ENCODE peak calls at places on chromosomes 2 and 18, in five cellular contexts. X is GM12865, T is Peyer's patch, Y is GM12864, K is fibroblast of the aortic adventitia. R is an unnamed sample.

GRCh38 chr2:45653125-45653524 is 1.6 kb downstream of the PRKCE start:
- DNase-seq in X (no peak), T (no peak), K (no peak), Y (no peak), R (no peak)

GRCh38 chr2:159804941-159805340 is 6.9 kb upstream of the CD302 start:
- DNase-seq in T (no peak), X (no peak), K (no peak), Y (no peak), R (no peak)

GRCh38 chr18:10892801-10893595 is 256.4 kb downstream of the PIEZO2 start:
- DNase-seq in T (no peak), K (peak; percentile 39), Y (no peak), X (no peak), R (no peak)

GRCh38 chr18:21686282-21687105 is 18.1 kb downstream of the ABHD3 start:
- DNase-seq in K (peak; percentile 37), Y (no peak), X (peak; percentile 48), T (peak; percentile 66), R (no peak)

GRCh38 chr2:201116959-201117734 is 1.2 kb downstream of the CFLAR start:
- DNase-seq in X (peak; percentile 94), K (peak; percentile 92), Y (no peak), T (peak; percentile 83), R (no peak)

GRCh38 chr2:231807020-231807419 is 20.8 kb downstream of the COPS7B start:
- DNase-seq in K (no peak), Y (no peak), X (no peak), T (no peak), R (no peak)

GRCh38 chr2:169590804-169591203 is 6.7 kb downstream of the PPIG start:
- DNase-seq in T (no peak), X (no peak), K (no peak), Y (no peak), R (no peak)

GRCh38 chr2:62055724-62056336 is 140.1 kb upstream of the B3GNT2 start:
- DNase-seq in K (no peak), X (no peak), T (no peak), Y (no peak), R (no peak)

GRCh38 chr18:2935438-2936192 is 77.3 kb downstream of the LPIN2 start:
- DNase-seq in K (peak; percentile 77), Y (no peak), T (no peak), X (no peak), R (no peak)

GRCh38 chr2:182740681-182741080 is 24.6 kb downstream of the DNAJC10 start:
- DNase-seq in Y (no peak), T (no peak), X (peak; percentile 8), K (no peak), R (no peak)

GRCh38 chr2:57711991-57712390 is 334.6 kb upstream of the VRK2 start:
- DNase-seq in Y (no peak), T (no peak), X (no peak), K (no peak), R (no peak)

GRCh38 chr2:232325324-232326273 is 53.0 kb upstream of the ALPP start:
- DNase-seq in T (peak; percentile 71), Y (no peak), X (peak; percentile 37), K (peak; percentile 19), R (peak; percentile 47)

GRCh38 chr2:34646901-34647300 is 1047.8 kb upstream of the FAM98A start:
- DNase-seq in Y (no peak), K (no peak), T (no peak), X (no peak), R (no peak)

GRCh38 chr2:200408428-200409311 is 101.2 kb downstream of the KCTD18 start:
- DNase-seq in Y (no peak), X (no peak), T (peak; percentile 66), K (peak; percentile 64), R (no peak)

GRCh38 chr2:28430377-28430765 is 37.7 kb downstream of the FOSL2 start:
- DNase-seq in Y (no peak), K (no peak), X (no peak), T (no peak), R (no peak)

GRCh38 chr18:63378919-63379638 is 12.1 kb upstream of the KDSR start:
- DNase-seq in K (no peak), X (peak; percentile 24), Y (no peak), T (no peak), R (no peak)

GRCh38 chr2:12304494-12305228 is 412.1 kb upstream of the TRIB2 start:
- DNase-seq in T (no peak), K (peak; percentile 71), X (no peak), Y (no peak), R (no peak)

GRCh38 chr2:230627806-230628724 is 84.6 kb upstream of the CAB39 start:
- DNase-seq in X (no peak), Y (no peak), K (peak; percentile 63), T (no peak), R (no peak)

GRCh38 chr2:188306271-188306670 is 14.6 kb downstream of the GULP1 start:
- DNase-seq in Y (no peak), X (no peak), T (no peak), K (no peak), R (no peak)

GRCh38 chr2:201441409-201441808 is 9.8 kb downstream of the TRAK2 start:
- DNase-seq in K (no peak), Y (no peak), X (peak; percentile 21), T (no peak), R (no peak)

GRCh38 chr2:30683240-30683956 is 123.8 kb downstream of the CAPN13 start:
- DNase-seq in X (peak; percentile 15), K (no peak), T (no peak), Y (no peak), R (no peak)

GRCh38 chr2:234733093-234733489 is 218.7 kb upstream of the SH3BP4 start:
- DNase-seq in Y (no peak), X (no peak), K (no peak), T (no peak), R (no peak)

GRCh38 chr2:164808776-164809175 is 32.8 kb downstream of the COBLL1 start:
- DNase-seq in X (no peak), T (no peak), K (peak; percentile 77), Y (no peak), R (no peak)

GRCh38 chr2:41579811-41580210 is 468.0 kb upstream of the PKDCC start:
- DNase-seq in X (no peak), K (no peak), Y (no peak), T (no peak), R (no peak)

DNA sequence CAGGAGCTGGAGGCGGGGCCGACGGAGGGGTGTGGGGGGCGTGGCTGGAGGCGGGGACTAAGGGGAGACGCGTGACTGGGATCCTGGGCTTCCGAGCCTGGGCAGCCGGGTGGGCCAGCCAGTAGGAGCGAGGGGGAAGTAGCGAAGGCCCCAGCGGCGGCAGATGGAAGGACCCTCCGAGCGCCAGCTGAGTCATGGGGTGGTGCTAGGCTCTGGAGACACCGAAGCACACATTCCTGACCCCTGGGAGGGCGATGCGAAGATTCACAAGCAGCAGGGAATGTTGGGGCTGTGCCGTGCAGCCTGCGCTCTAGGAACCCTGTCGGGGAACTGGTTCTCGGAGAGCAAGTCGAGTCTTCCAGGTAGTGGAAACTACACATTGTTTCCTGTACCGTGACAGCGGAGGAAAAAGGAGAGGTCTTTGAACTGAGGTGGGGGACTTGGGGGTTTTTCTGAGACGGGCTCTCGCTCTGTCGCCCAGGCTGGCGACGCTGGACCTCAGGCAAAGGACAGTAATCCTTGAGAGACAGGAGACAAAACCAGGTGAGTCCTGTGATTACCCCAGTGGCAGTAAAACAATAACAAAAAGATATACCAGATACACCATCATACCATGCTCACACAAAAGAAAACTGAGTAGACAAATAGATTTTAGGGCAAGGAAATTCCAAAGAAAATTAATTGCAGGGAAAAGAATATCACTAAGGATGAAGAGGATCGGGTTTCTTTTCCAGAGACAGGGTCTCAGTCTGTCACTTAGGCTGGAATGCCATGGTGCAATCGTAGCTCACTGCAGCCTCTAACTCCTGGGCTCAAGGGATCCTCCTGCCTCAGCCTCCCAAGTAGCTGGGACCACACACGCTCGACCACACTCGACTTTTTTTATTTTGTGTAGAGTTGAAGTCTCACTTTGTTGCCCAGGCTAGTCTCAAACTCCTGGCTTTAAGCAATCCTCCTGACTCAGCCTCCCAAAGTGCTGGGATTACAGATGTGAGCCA is 828 bp upstream of the AFG3L2 start:
- DNase-seq in X (no peak), K (no peak), T (peak; percentile 42), Y (no peak), R (no peak)
- TF ChIP-seq CTCF in X (peak; percentile 1), K (peak; percentile 48), T (peak; percentile 12), Y (peak; percentile 14), R (no peak)

GRCh38 chr2:69159988-69160387 is 147.0 kb downstream of the ANTXR1 start:
- DNase-seq in Y (no peak), K (no peak), T (no peak), X (no peak), R (no peak)
- TF ChIP-seq CTCF in Y (no peak), K (no peak), T (no peak), X (no peak), R (no peak)

GRCh38 chr2:161570424-161571050 is 53.7 kb upstream of the SLC4A10 start:
- DNase-seq in K (no peak), Y (no peak), T (no peak), X (peak; percentile 22), R (no peak)
- TF ChIP-seq CTCF in K (peak; percentile 19), Y (peak; percentile 36), T (no peak), X (peak; percentile 29), R (no peak)

GRCh38 chr2:834233-834632 is 116.4 kb upstream of the SNTG2 start:
- DNase-seq in K (no peak), Y (no peak), X (no peak), T (no peak), R (no peak)
- TF ChIP-seq CTCF in K (no peak), Y (no peak), X (no peak), T (no peak), R (no peak)

GRCh38 chr2:31983762-31984467 is 26.9 kb downstream of the MEMO1 start:
- DNase-seq in Y (no peak), X (no peak), T (no peak), K (no peak), R (no peak)

GRCh38 chr2:31980674-31981356 is 30.0 kb downstream of the MEMO1 start:
- DNase-seq in T (no peak), X (peak; percentile 81), K (peak; percentile 22), Y (peak; percentile 57), R (no peak)

GRCh38 chr2:31978436-31978835 is 32.4 kb downstream of the MEMO1 start:
- DNase-seq in K (no peak), Y (no peak), T (no peak), X (no peak), R (no peak)

GRCh38 chr2:31979966-31980365 is 30.8 kb downstream of the MEMO1 start:
- DNase-seq in K (peak; percentile 48), Y (no peak), T (no peak), X (no peak), R (no peak)

DNA sequence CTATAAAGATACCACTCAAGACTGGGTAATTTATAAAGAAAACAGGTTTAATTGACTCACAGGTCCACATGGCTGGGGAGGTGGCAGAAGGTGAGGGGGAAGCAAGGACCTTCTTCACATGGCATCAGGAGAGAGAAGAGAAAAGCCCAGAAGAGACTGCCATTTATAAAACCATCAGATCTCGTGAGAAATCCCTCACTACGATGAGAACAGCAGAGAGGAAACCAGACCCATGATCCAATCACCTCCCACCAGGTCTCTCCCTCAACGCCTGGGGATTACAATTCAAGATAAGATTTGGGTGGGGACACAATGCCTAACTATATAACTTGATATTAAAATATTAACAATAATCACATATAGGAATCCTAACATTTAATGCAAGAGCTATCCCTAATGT is 31.8 kb downstream of the MEMO1 start:
- DNase-seq in T (no peak), K (no peak), Y (no peak), X (no peak), R (no peak)
- TF ChIP-seq CTCF in T (no peak), K (no peak), Y (no peak), X (no peak), R (no peak)

R was measured in activated B cell treated with CpG ODN at 0.5 μM for 24 hours.